ENCODE peak calls at places on chromosomes 12 and 14, in six cellular contexts. One of them, this sample, is unnamed.

GRCh38 chr12:121124402-121125109 is 8.1 kb upstream of the P2RX7 start:
- DNase-seq in astrocyte of the cerebellum: peak
- DNase-seq in activated gamma-delta T cell: no peak
- DNase-seq in stimulated activated CD4-positive, alpha-beta T cell treated with anti-CD3 and anti-CD28 coated beads, Interleukin-2, amount 100 ng/mL, for 48 hours: no peak
- DNase-seq in MV-4-11: peak
- DNase-seq in fibroblast of the conjunctiva: peak
- DNase-seq in this sample: no peak

GRCh38 chr12:52865090-52865944 is 16.5 kb upstream of the KRT78 start:
- DNase-seq in astrocyte of the cerebellum: peak
- DNase-seq in activated gamma-delta T cell: no peak
- DNase-seq in stimulated activated CD4-positive, alpha-beta T cell treated with anti-CD3 and anti-CD28 coated beads, Interleukin-2, amount 100 ng/mL, for 48 hours: peak
- DNase-seq in MV-4-11: no peak
- DNase-seq in fibroblast of the conjunctiva: no peak
- DNase-seq in this sample: peak

GRCh38 chr14:28773917-28774691 is 7.5 kb downstream of the FOXG1 start:
- DNase-seq in astrocyte of the cerebellum: peak
- DNase-seq in activated gamma-delta T cell: no peak
- DNase-seq in stimulated activated CD4-positive, alpha-beta T cell treated with anti-CD3 and anti-CD28 coated beads, Interleukin-2, amount 100 ng/mL, for 48 hours: no peak
- DNase-seq in MV-4-11: no peak
- DNase-seq in fibroblast of the conjunctiva: peak
- DNase-seq in this sample: no peak

GRCh38 chr12:85156569-85156968 is 120.4 kb downstream of the LRRIQ1 start:
- DNase-seq in astrocyte of the cerebellum: no peak
- DNase-seq in activated gamma-delta T cell: no peak
- DNase-seq in stimulated activated CD4-positive, alpha-beta T cell treated with anti-CD3 and anti-CD28 coated beads, Interleukin-2, amount 100 ng/mL, for 48 hours: no peak
- DNase-seq in MV-4-11: no peak
- DNase-seq in fibroblast of the conjunctiva: peak
- DNase-seq in this sample: no peak

GRCh38 chr14:103094406-103095209 is at the start of gene EXOC3L4:
- DNase-seq in astrocyte of the cerebellum: no peak
- DNase-seq in activated gamma-delta T cell: no peak
- DNase-seq in stimulated activated CD4-positive, alpha-beta T cell treated with anti-CD3 and anti-CD28 coated beads, Interleukin-2, amount 100 ng/mL, for 48 hours: no peak
- DNase-seq in MV-4-11: peak
- DNase-seq in fibroblast of the conjunctiva: no peak
- DNase-seq in this sample: no peak

GRCh38 chr14:74924061-74924460 is 1.0 kb upstream of the RPS6KL1 start:
- DNase-seq in astrocyte of the cerebellum: no peak
- DNase-seq in activated gamma-delta T cell: no peak
- DNase-seq in stimulated activated CD4-positive, alpha-beta T cell treated with anti-CD3 and anti-CD28 coated beads, Interleukin-2, amount 100 ng/mL, for 48 hours: no peak
- DNase-seq in MV-4-11: no peak
- DNase-seq in fibroblast of the conjunctiva: no peak
- DNase-seq in this sample: no peak

GRCh38 chr14:21039585-21040369 is 2.4 kb upstream of the RNASE7 start:
- DNase-seq in astrocyte of the cerebellum: peak
- DNase-seq in activated gamma-delta T cell: no peak
- DNase-seq in stimulated activated CD4-positive, alpha-beta T cell treated with anti-CD3 and anti-CD28 coated beads, Interleukin-2, amount 100 ng/mL, for 48 hours: no peak
- DNase-seq in MV-4-11: peak
- DNase-seq in fibroblast of the conjunctiva: peak
- DNase-seq in this sample: peak

GRCh38 chr12:64720884-64721283 is 38.3 kb downstream of the GNS start:
- DNase-seq in astrocyte of the cerebellum: no peak
- DNase-seq in activated gamma-delta T cell: no peak
- DNase-seq in stimulated activated CD4-positive, alpha-beta T cell treated with anti-CD3 and anti-CD28 coated beads, Interleukin-2, amount 100 ng/mL, for 48 hours: no peak
- DNase-seq in MV-4-11: no peak
- DNase-seq in fibroblast of the conjunctiva: no peak
- DNase-seq in this sample: peak

GRCh38 chr12:83198291-83198690 is 511.6 kb downstream of the TMTC2 start:
- DNase-seq in astrocyte of the cerebellum: no peak
- DNase-seq in activated gamma-delta T cell: no peak
- DNase-seq in stimulated activated CD4-positive, alpha-beta T cell treated with anti-CD3 and anti-CD28 coated beads, Interleukin-2, amount 100 ng/mL, for 48 hours: no peak
- DNase-seq in MV-4-11: no peak
- DNase-seq in fibroblast of the conjunctiva: no peak
- DNase-seq in this sample: no peak

GRCh38 chr12:53181935-53182334 is 1.2 kb upstream of the CSAD start:
- DNase-seq in astrocyte of the cerebellum: no peak
- DNase-seq in activated gamma-delta T cell: no peak
- DNase-seq in stimulated activated CD4-positive, alpha-beta T cell treated with anti-CD3 and anti-CD28 coated beads, Interleukin-2, amount 100 ng/mL, for 48 hours: no peak
- DNase-seq in MV-4-11: no peak
- DNase-seq in fibroblast of the conjunctiva: no peak
- DNase-seq in this sample: no peak

GRCh38 chr14:101227611-101228594 is 324.4 kb upstream of the RTL1 start:
- DNase-seq in astrocyte of the cerebellum: no peak
- DNase-seq in activated gamma-delta T cell: no peak
- DNase-seq in stimulated activated CD4-positive, alpha-beta T cell treated with anti-CD3 and anti-CD28 coated beads, Interleukin-2, amount 100 ng/mL, for 48 hours: no peak
- DNase-seq in MV-4-11: no peak
- DNase-seq in fibroblast of the conjunctiva: no peak
- DNase-seq in this sample: no peak

GRCh38 chr12:20376984-20377383 is 8.6 kb downstream of the PDE3A start:
- DNase-seq in astrocyte of the cerebellum: no peak
- DNase-seq in activated gamma-delta T cell: no peak
- DNase-seq in stimulated activated CD4-positive, alpha-beta T cell treated with anti-CD3 and anti-CD28 coated beads, Interleukin-2, amount 100 ng/mL, for 48 hours: no peak
- DNase-seq in MV-4-11: peak
- DNase-seq in fibroblast of the conjunctiva: peak
- DNase-seq in this sample: no peak

GRCh38 chr14:24943024-24943423 is 106.9 kb downstream of the STXBP6 start:
- DNase-seq in astrocyte of the cerebellum: no peak
- DNase-seq in activated gamma-delta T cell: no peak
- DNase-seq in stimulated activated CD4-positive, alpha-beta T cell treated with anti-CD3 and anti-CD28 coated beads, Interleukin-2, amount 100 ng/mL, for 48 hours: no peak
- DNase-seq in MV-4-11: no peak
- DNase-seq in fibroblast of the conjunctiva: peak
- DNase-seq in this sample: no peak

GRCh38 chr12:106651552-106651951 is 68.7 kb downstream of the RFX4 start:
- DNase-seq in astrocyte of the cerebellum: no peak
- DNase-seq in activated gamma-delta T cell: no peak
- DNase-seq in stimulated activated CD4-positive, alpha-beta T cell treated with anti-CD3 and anti-CD28 coated beads, Interleukin-2, amount 100 ng/mL, for 48 hours: no peak
- DNase-seq in MV-4-11: no peak
- DNase-seq in fibroblast of the conjunctiva: no peak
- DNase-seq in this sample: no peak

GRCh38 chr14:95040723-95041476 is 116.4 kb downstream of the DICER1 start:
- DNase-seq in astrocyte of the cerebellum: no peak
- DNase-seq in activated gamma-delta T cell: no peak
- DNase-seq in stimulated activated CD4-positive, alpha-beta T cell treated with anti-CD3 and anti-CD28 coated beads, Interleukin-2, amount 100 ng/mL, for 48 hours: no peak
- DNase-seq in MV-4-11: no peak
- DNase-seq in fibroblast of the conjunctiva: no peak
- DNase-seq in this sample: no peak

GRCh38 chr14:77315115-77315944 is 5.4 kb downstream of the POMT2 start:
- DNase-seq in astrocyte of the cerebellum: no peak
- DNase-seq in activated gamma-delta T cell: no peak
- DNase-seq in stimulated activated CD4-positive, alpha-beta T cell treated with anti-CD3 and anti-CD28 coated beads, Interleukin-2, amount 100 ng/mL, for 48 hours: no peak
- DNase-seq in MV-4-11: no peak
- DNase-seq in fibroblast of the conjunctiva: no peak
- DNase-seq in this sample: no peak

GRCh38 chr12:116395381-116395780 is 117.9 kb upstream of the MED13L start:
- DNase-seq in astrocyte of the cerebellum: no peak
- DNase-seq in activated gamma-delta T cell: no peak
- DNase-seq in stimulated activated CD4-positive, alpha-beta T cell treated with anti-CD3 and anti-CD28 coated beads, Interleukin-2, amount 100 ng/mL, for 48 hours: no peak
- DNase-seq in MV-4-11: no peak
- DNase-seq in fibroblast of the conjunctiva: no peak
- DNase-seq in this sample: no peak

GRCh38 chr14:67738740-67739504 is 37.2 kb downstream of the RDH12 start:
- DNase-seq in astrocyte of the cerebellum: peak
- DNase-seq in activated gamma-delta T cell: no peak
- DNase-seq in stimulated activated CD4-positive, alpha-beta T cell treated with anti-CD3 and anti-CD28 coated beads, Interleukin-2, amount 100 ng/mL, for 48 hours: no peak
- DNase-seq in MV-4-11: peak
- DNase-seq in fibroblast of the conjunctiva: peak
- DNase-seq in this sample: no peak

GRCh38 chr14:56274556-56274955 is 156.3 kb downstream of the PELI2 start:
- DNase-seq in astrocyte of the cerebellum: no peak
- DNase-seq in activated gamma-delta T cell: no peak
- DNase-seq in stimulated activated CD4-positive, alpha-beta T cell treated with anti-CD3 and anti-CD28 coated beads, Interleukin-2, amount 100 ng/mL, for 48 hours: no peak
- DNase-seq in MV-4-11: no peak
- DNase-seq in fibroblast of the conjunctiva: no peak
- DNase-seq in this sample: no peak

GRCh38 chr14:89486961-89487360 is 69.9 kb upstream of the FOXN3 start:
- DNase-seq in astrocyte of the cerebellum: no peak
- DNase-seq in activated gamma-delta T cell: no peak
- DNase-seq in stimulated activated CD4-positive, alpha-beta T cell treated with anti-CD3 and anti-CD28 coated beads, Interleukin-2, amount 100 ng/mL, for 48 hours: no peak
- DNase-seq in MV-4-11: peak
- DNase-seq in fibroblast of the conjunctiva: no peak
- DNase-seq in this sample: no peak

GRCh38 chr14:32564591-32564990 is 235.5 kb downstream of the AKAP6 start:
- DNase-seq in astrocyte of the cerebellum: no peak
- DNase-seq in activated gamma-delta T cell: no peak
- DNase-seq in stimulated activated CD4-positive, alpha-beta T cell treated with anti-CD3 and anti-CD28 coated beads, Interleukin-2, amount 100 ng/mL, for 48 hours: no peak
- DNase-seq in MV-4-11: no peak
- DNase-seq in fibroblast of the conjunctiva: no peak
- DNase-seq in this sample: no peak

GRCh38 chr12:66129934-66130266 is 650 bp downstream of the LLPH start:
- DNase-seq in astrocyte of the cerebellum: no peak
- DNase-seq in activated gamma-delta T cell: no peak
- DNase-seq in stimulated activated CD4-positive, alpha-beta T cell treated with anti-CD3 and anti-CD28 coated beads, Interleukin-2, amount 100 ng/mL, for 48 hours: peak
- DNase-seq in MV-4-11: no peak
- DNase-seq in fibroblast of the conjunctiva: no peak
- DNase-seq in this sample: no peak

GRCh38 chr14:77482422-77482821 is 16.2 kb downstream of the ISM2 start:
- DNase-seq in astrocyte of the cerebellum: no peak
- DNase-seq in activated gamma-delta T cell: no peak
- DNase-seq in stimulated activated CD4-positive, alpha-beta T cell treated with anti-CD3 and anti-CD28 coated beads, Interleukin-2, amount 100 ng/mL, for 48 hours: no peak
- DNase-seq in MV-4-11: no peak
- DNase-seq in fibroblast of the conjunctiva: no peak
- DNase-seq in this sample: no peak

GRCh38 chr12:111271674-111272418 is 97.0 kb downstream of the PHETA1 start:
- DNase-seq in astrocyte of the cerebellum: no peak
- DNase-seq in activated gamma-delta T cell: no peak
- DNase-seq in stimulated activated CD4-positive, alpha-beta T cell treated with anti-CD3 and anti-CD28 coated beads, Interleukin-2, amount 100 ng/mL, for 48 hours: no peak
- DNase-seq in MV-4-11: peak
- DNase-seq in fibroblast of the conjunctiva: no peak
- DNase-seq in this sample: no peak

GRCh38 chr14:100138082-100138787 is 21.2 kb downstream of the DEGS2 start:
- DNase-seq in astrocyte of the cerebellum: no peak
- DNase-seq in activated gamma-delta T cell: no peak
- DNase-seq in stimulated activated CD4-positive, alpha-beta T cell treated with anti-CD3 and anti-CD28 coated beads, Interleukin-2, amount 100 ng/mL, for 48 hours: no peak
- DNase-seq in MV-4-11: peak
- DNase-seq in fibroblast of the conjunctiva: no peak
- DNase-seq in this sample: no peak

GRCh38 chr12:23493690-23494101 is 455.8 kb downstream of the SOX5 start:
- DNase-seq in astrocyte of the cerebellum: no peak
- DNase-seq in activated gamma-delta T cell: no peak
- DNase-seq in stimulated activated CD4-positive, alpha-beta T cell treated with anti-CD3 and anti-CD28 coated beads, Interleukin-2, amount 100 ng/mL, for 48 hours: no peak
- DNase-seq in MV-4-11: no peak
- DNase-seq in fibroblast of the conjunctiva: no peak
- DNase-seq in this sample: no peak

GRCh38 chr12:72692338-72692737 is 420.2 kb downstream of the TRHDE start:
- DNase-seq in astrocyte of the cerebellum: no peak
- DNase-seq in activated gamma-delta T cell: no peak
- DNase-seq in stimulated activated CD4-positive, alpha-beta T cell treated with anti-CD3 and anti-CD28 coated beads, Interleukin-2, amount 100 ng/mL, for 48 hours: no peak
- DNase-seq in MV-4-11: no peak
- DNase-seq in fibroblast of the conjunctiva: no peak
- DNase-seq in this sample: no peak

GRCh38 chr12:27772328-27773049 is 7.5 kb upstream of the KLHL42 start:
- DNase-seq in astrocyte of the cerebellum: no peak
- DNase-seq in activated gamma-delta T cell: no peak
- DNase-seq in stimulated activated CD4-positive, alpha-beta T cell treated with anti-CD3 and anti-CD28 coated beads, Interleukin-2, amount 100 ng/mL, for 48 hours: no peak
- DNase-seq in MV-4-11: no peak
- DNase-seq in fibroblast of the conjunctiva: no peak
- DNase-seq in this sample: no peak

GRCh38 chr14:103105580-103106168 is 11.1 kb downstream of the EXOC3L4 start:
- DNase-seq in astrocyte of the cerebellum: no peak
- DNase-seq in activated gamma-delta T cell: no peak
- DNase-seq in stimulated activated CD4-positive, alpha-beta T cell treated with anti-CD3 and anti-CD28 coated beads, Interleukin-2, amount 100 ng/mL, for 48 hours: no peak
- DNase-seq in MV-4-11: no peak
- DNase-seq in fibroblast of the conjunctiva: no peak
- DNase-seq in this sample: peak

GRCh38 chr12:26828315-26828714 is 4.7 kb downstream of the ITPR2 start:
- DNase-seq in astrocyte of the cerebellum: no peak
- DNase-seq in activated gamma-delta T cell: no peak
- DNase-seq in stimulated activated CD4-positive, alpha-beta T cell treated with anti-CD3 and anti-CD28 coated beads, Interleukin-2, amount 100 ng/mL, for 48 hours: no peak
- DNase-seq in MV-4-11: no peak
- DNase-seq in fibroblast of the conjunctiva: no peak
- DNase-seq in this sample: peak

GRCh38 chr14:60168841-60169240 is 3.6 kb upstream of the DHRS7 start:
- DNase-seq in astrocyte of the cerebellum: no peak
- DNase-seq in activated gamma-delta T cell: no peak
- DNase-seq in stimulated activated CD4-positive, alpha-beta T cell treated with anti-CD3 and anti-CD28 coated beads, Interleukin-2, amount 100 ng/mL, for 48 hours: no peak
- DNase-seq in MV-4-11: no peak
- DNase-seq in fibroblast of the conjunctiva: no peak
- DNase-seq in this sample: no peak

GRCh38 chr12:51322452-51322851 is 1.5 kb downstream of the BIN2 start:
- DNase-seq in astrocyte of the cerebellum: no peak
- DNase-seq in activated gamma-delta T cell: no peak
- DNase-seq in stimulated activated CD4-positive, alpha-beta T cell treated with anti-CD3 and anti-CD28 coated beads, Interleukin-2, amount 100 ng/mL, for 48 hours: no peak
- DNase-seq in MV-4-11: no peak
- DNase-seq in fibroblast of the conjunctiva: no peak
- DNase-seq in this sample: no peak

GRCh38 chr14:47675489-47676300 is at the start of gene MDGA2:
- DNase-seq in astrocyte of the cerebellum: no peak
- DNase-seq in activated gamma-delta T cell: no peak
- DNase-seq in stimulated activated CD4-positive, alpha-beta T cell treated with anti-CD3 and anti-CD28 coated beads, Interleukin-2, amount 100 ng/mL, for 48 hours: no peak
- DNase-seq in MV-4-11: peak
- DNase-seq in fibroblast of the conjunctiva: no peak
- DNase-seq in this sample: no peak

GRCh38 chr12:101697197-101697929 is at the start of gene CHPT1:
- DNase-seq in astrocyte of the cerebellum: no peak
- DNase-seq in activated gamma-delta T cell: peak
- DNase-seq in stimulated activated CD4-positive, alpha-beta T cell treated with anti-CD3 and anti-CD28 coated beads, Interleukin-2, amount 100 ng/mL, for 48 hours: peak
- DNase-seq in MV-4-11: peak
- DNase-seq in fibroblast of the conjunctiva: no peak
- DNase-seq in this sample: peak